ENCODE peak calls at places on chromosome 15, in seven cellular contexts. K is left ventricle myocardium superior; G is activated T-cell treated with anti-CD3 and anti-CD28 coated beads, Interleukin-2, amount 50 U/mL, for 72 hours; J is germinal center; Z is choroid plexus epithelial cell; X is NAMALWA; V is hepatocyte. W is an unnamed sample.

GRCh38 chr15:88233921-88234320 is 22.6 kb downstream of the NTRK3 start:
- DNase-seq in K (no peak), G (no peak), J (no peak), Z (no peak), X (no peak), V (no peak), W (no peak)

GRCh38 chr15:37585966-37586656 is 348.3 kb upstream of the TMCO5A start:
- DNase-seq in K (no peak), G (no peak), J (no peak), Z (peak), X (no peak), V (no peak), W (peak)

GRCh38 chr15:78225783-78226541 is 8.4 kb downstream of the ACSBG1 start:
- DNase-seq in K (no peak), G (peak), J (no peak), Z (peak), X (no peak), V (no peak), W (peak)

GRCh38 chr15:48360841-48361240 is 29.6 kb downstream of the DUT start:
- DNase-seq in K (no peak), G (no peak), J (no peak), Z (peak), X (no peak), V (no peak), W (peak)

GRCh38 chr15:101652783-101653430 is 726 bp upstream of the TM2D3 start:
- DNase-seq in K (no peak), G (no peak), J (no peak), Z (no peak), X (no peak), V (no peak), W (no peak)

GRCh38 chr15:60399931-60400330 is 2.1 kb upstream of the ANXA2 start:
- DNase-seq in K (no peak), G (no peak), J (no peak), Z (peak), X (no peak), V (no peak), W (peak)

GRCh38 chr15:62488383-62488782 is 323.3 kb upstream of the C2CD4B start:
- DNase-seq in K (no peak), G (no peak), J (no peak), Z (no peak), X (no peak), V (no peak), W (no peak)

GRCh38 chr15:43518073-43518761 is 809 bp downstream of the MAP1A start:
- DNase-seq in K (no peak), G (peak), J (no peak), Z (peak), X (peak), V (peak), W (peak)

GRCh38 chr15:25810631-25811077 is 52.5 kb downstream of the ATP10A start:
- DNase-seq in K (no peak), G (peak), J (no peak), Z (no peak), X (no peak), V (no peak), W (no peak)

GRCh38 chr15:90564109-90564508 is 34.4 kb downstream of the CRTC3 start:
- DNase-seq in K (no peak), G (no peak), J (peak), Z (no peak), X (peak), V (no peak), W (no peak)

GRCh38 chr15:37771462-37771861 is 163.0 kb upstream of the TMCO5A start:
- DNase-seq in K (no peak), G (no peak), J (no peak), Z (peak), X (no peak), V (no peak), W (peak)

GRCh38 chr15:101121511-101122090 is 130.2 kb downstream of the CHSY1 start:
- DNase-seq in K (peak), G (peak), J (peak), Z (peak), X (peak), V (peak), W (peak)

GRCh38 chr15:99180287-99180962 is 69.0 kb downstream of the TTC23 start:
- DNase-seq in K (no peak), G (no peak), J (no peak), Z (no peak), X (no peak), V (no peak), W (no peak)